ENCODE peak calls at places on chromosomes 2 and 18, in eight cellular contexts. L is endothelial cell of umbilical vein, W is breast epithelium, D is K562, V is transverse colon, U is stomach, H is prostate gland, E is upper lobe of left lung. K is an unnamed sample.

GRCh38 chr2:237182422-237183123 is 96.9 kb downstream of the COPS8 start:
- DNase-seq in L (no peak), W (no peak), D (no peak), V (no peak), U (no peak), H (no peak), E (no peak), K (no peak)

GRCh38 chr18:67590571-67591141 is 74.1 kb upstream of the DSEL start:
- DNase-seq in L (peak), W (no peak), D (no peak), V (no peak), U (no peak), H (no peak), E (no peak), K (no peak)

GRCh38 chr18:11985532-11985931 is 4.2 kb downstream of the IMPA2 start:
- DNase-seq in L (no peak), W (no peak), D (peak), V (no peak), U (no peak), H (no peak), E (no peak), K (no peak)

GRCh38 chr2:159941729-159942128 is 120.7 kb downstream of the PLA2R1 start:
- DNase-seq in L (no peak), W (no peak), D (no peak), V (no peak), U (no peak), H (no peak), E (no peak), K (no peak)

GRCh38 chr2:106197878-106198277 is 3.8 kb upstream of the UXS1 start:
- DNase-seq in L (no peak), W (peak), D (no peak), V (no peak), U (no peak), H (no peak), E (no peak), K (no peak)

GRCh38 chr2:176656055-176656775 is 387.0 kb downstream of the MTX2 start:
- DNase-seq in L (no peak), W (no peak), D (no peak), V (no peak), U (no peak), H (no peak), E (no peak), K (no peak)

GRCh38 chr2:227374158-227374557 is 4.9 kb downstream of the TM4SF20 start:
- DNase-seq in L (no peak), W (no peak), D (no peak), V (no peak), U (no peak), H (no peak), E (no peak), K (no peak)

GRCh38 chr2:64862623-64863022 is 126.6 kb upstream of the SLC1A4 start:
- DNase-seq in L (no peak), W (no peak), D (no peak), V (no peak), U (no peak), H (no peak), E (no peak), K (no peak)

GRCh38 chr2:219298759-219299371 is 10.3 kb downstream of the PTPRN start:
- DNase-seq in L (peak), W (peak), D (peak), V (peak), U (peak), H (peak), E (peak), K (peak)

GRCh38 chr2:226508005-226508404 is 291.6 kb downstream of the IRS1 start:
- DNase-seq in L (no peak), W (no peak), D (no peak), V (no peak), U (no peak), H (no peak), E (no peak), K (no peak)

GRCh38 chr2:150062416-150062815 is 425.1 kb downstream of the RND3 start:
- DNase-seq in L (no peak), W (no peak), D (no peak), V (no peak), U (no peak), H (no peak), E (no peak), K (no peak)

GRCh38 chr2:174176898-174177297 is 71.4 kb downstream of the OLA1 start:
- DNase-seq in L (no peak), W (no peak), D (no peak), V (no peak), U (no peak), H (no peak), E (no peak), K (no peak)

GRCh38 chr2:234850818-234851217 is 101.0 kb upstream of the SH3BP4 start:
- DNase-seq in L (no peak), W (no peak), D (no peak), V (no peak), U (no peak), H (no peak), E (no peak), K (no peak)

GRCh38 chr18:3037423-3037915 is 24.5 kb upstream of the LPIN2 start:
- DNase-seq in L (peak), W (peak), D (peak), V (peak), U (peak), H (peak), E (peak), K (peak)

GRCh38 chr2:154813636-154814035 is 115.1 kb downstream of the KCNJ3 start:
- DNase-seq in L (no peak), W (no peak), D (no peak), V (no peak), U (no peak), H (no peak), E (no peak), K (no peak)

GRCh38 chr18:12342661-12343060 is 34.4 kb downstream of the AFG3L2 start:
- DNase-seq in L (no peak), W (no peak), D (no peak), V (no peak), U (no peak), H (no peak), E (no peak), K (no peak)

GRCh38 chr18:21853020-21853419 is 112.4 kb downstream of the MIB1 start:
- DNase-seq in L (no peak), W (no peak), D (no peak), V (no peak), U (no peak), H (no peak), E (no peak), K (no peak)

GRCh38 chr2:33441235-33441810 is 35.1 kb upstream of the RASGRP3 start:
- DNase-seq in L (peak), W (no peak), D (peak), V (peak), U (no peak), H (no peak), E (peak), K (no peak)

GRCh38 chr2:95234806-95235205 is 27.5 kb downstream of the ZNF892 start:
- DNase-seq in L (no peak), W (no peak), D (no peak), V (no peak), U (no peak), H (no peak), E (no peak), K (no peak)

GRCh38 chr2:203789613-203790012 is 78.0 kb upstream of the CTLA4 start:
- DNase-seq in L (peak), W (no peak), D (no peak), V (no peak), U (no peak), H (no peak), E (no peak), K (no peak)

GRCh38 chr2:200616656-200617055 is 30.8 kb downstream of the AOX1 start:
- DNase-seq in L (no peak), W (no peak), D (no peak), V (no peak), U (no peak), H (no peak), E (no peak), K (no peak)

GRCh38 chr2:200081221-200081620 is 125.8 kb downstream of the MAIP1 start:
- DNase-seq in L (no peak), W (no peak), D (no peak), V (no peak), U (no peak), H (no peak), E (no peak), K (no peak)

GRCh38 chr2:28415715-28416114 is 23.1 kb downstream of the FOSL2 start:
- DNase-seq in L (no peak), W (no peak), D (no peak), V (no peak), U (no peak), H (no peak), E (no peak), K (no peak)

GRCh38 chr2:217662984-217663602 is 339.7 kb downstream of the TNS1 start:
- DNase-seq in L (no peak), W (no peak), D (no peak), V (no peak), U (no peak), H (no peak), E (no peak), K (no peak)
- H3K27ac ChIP-seq in L (no peak), W (no peak), D (no peak), V (no peak), U (no peak), H (no peak), E (no peak), K (no peak)

DNA sequence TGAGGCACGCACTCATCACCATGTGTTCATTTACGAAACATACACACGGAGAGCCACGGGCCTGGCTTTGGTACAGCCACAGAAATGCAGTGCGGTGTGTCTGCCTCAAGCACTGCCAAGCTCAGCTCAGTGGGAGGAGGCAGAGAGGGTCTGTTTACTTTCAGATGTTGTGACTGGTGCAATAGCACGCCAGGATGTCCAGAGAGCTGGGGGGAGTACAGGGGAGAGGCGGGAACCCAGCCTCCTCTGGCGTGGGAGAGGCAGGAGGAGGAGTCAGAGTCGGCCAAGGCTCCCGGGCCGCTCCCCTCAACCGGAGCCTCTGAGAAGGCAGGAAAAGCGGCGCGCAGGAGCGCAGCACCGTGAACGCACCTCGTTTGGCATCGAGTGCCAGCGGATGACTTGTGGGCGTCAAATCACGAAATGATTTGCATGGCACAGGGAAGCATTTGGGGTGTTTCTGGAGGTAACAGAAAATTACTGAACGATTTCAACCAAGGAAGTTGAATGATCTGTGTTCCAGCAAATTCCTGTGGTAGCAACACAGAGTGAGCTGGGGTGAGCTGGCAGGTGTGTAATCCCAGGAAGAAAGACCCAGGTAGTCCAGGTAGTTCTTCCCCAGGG is 143.0 kb downstream of the ZNF516 start:
- DNase-seq in L (no peak), W (peak), D (no peak), V (peak), U (no peak), H (peak), E (peak), K (no peak)
- TF ChIP-seq POLR2AphosphoS5 in L (no peak), W (peak), D (no peak), V (peak), U (peak), H (peak), E (peak), K (no peak)

DNA sequence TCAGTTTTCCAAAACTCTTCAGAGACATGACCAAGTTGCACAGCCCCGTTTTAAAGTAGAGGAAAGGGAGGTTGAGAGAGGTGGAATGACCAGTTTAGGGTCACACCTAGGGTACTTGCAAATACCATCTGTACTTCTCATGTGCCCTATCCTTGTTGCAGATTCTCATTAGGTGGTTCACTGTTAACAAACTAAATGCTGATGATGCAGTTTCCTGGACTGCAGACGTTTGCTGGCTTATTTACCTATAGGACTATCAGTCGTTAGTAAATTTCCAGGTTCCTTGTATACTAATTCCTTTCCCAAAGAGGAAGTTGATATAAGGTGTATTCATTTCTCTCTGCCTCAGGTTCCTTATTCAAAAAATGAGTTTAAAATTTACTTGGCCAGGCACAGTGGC is 1.4 kb downstream of the FARP2 start:
- DNase-seq in L (no peak), W (no peak), D (no peak), V (no peak), U (no peak), H (no peak), E (no peak), K (no peak)
- H3K4me3 ChIP-seq in L (no peak), W (no peak), D (peak), V (no peak), U (peak), H (peak), E (peak), K (no peak)

DNA sequence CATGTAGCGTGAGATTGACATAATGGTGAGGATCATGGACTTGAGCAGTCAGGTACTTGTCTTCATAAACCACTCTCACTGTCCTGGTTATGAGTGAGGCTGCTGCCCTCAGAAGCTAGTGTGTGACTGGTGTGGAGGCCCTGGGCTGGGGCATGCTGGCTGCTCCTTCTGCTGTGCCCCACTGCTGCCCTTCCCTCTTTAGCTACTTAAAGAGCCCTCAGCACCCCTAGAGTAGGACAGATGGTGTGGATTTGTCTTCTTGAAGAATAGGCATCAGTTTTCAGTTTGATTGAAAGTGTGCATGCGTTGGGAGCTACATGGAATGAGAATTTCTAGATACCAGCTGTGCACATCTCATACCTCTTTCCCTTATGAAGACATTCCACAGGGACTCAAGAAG is 15.4 kb downstream of the CPLX4 start:
- DNase-seq in L (no peak), W (no peak), D (no peak), V (no peak), U (no peak), H (no peak), E (no peak), K (no peak)
- H3K27ac ChIP-seq in L (no peak), W (no peak), D (no peak), V (no peak), U (no peak), H (no peak), E (no peak), K (no peak)

GRCh38 chr2:39724828-39725144 is 54.3 kb downstream of the THUMPD2 start:
- DNase-seq in L (no peak), W (no peak), D (no peak), V (no peak), U (no peak), H (peak), E (no peak), K (no peak)

GRCh38 chr2:39723497-39723896 is 55.6 kb downstream of the THUMPD2 start:
- DNase-seq in L (no peak), W (no peak), D (no peak), V (no peak), U (no peak), H (no peak), E (no peak), K (no peak)

GRCh38 chr2:39725401-39725800 is 53.7 kb downstream of the THUMPD2 start:
- DNase-seq in L (no peak), W (peak), D (no peak), V (no peak), U (no peak), H (no peak), E (no peak), K (no peak)

GRCh38 chr2:39728941-39729351 is 50.1 kb downstream of the THUMPD2 start:
- DNase-seq in L (peak), W (peak), D (peak), V (peak), U (peak), H (no peak), E (peak), K (peak)

DNA sequence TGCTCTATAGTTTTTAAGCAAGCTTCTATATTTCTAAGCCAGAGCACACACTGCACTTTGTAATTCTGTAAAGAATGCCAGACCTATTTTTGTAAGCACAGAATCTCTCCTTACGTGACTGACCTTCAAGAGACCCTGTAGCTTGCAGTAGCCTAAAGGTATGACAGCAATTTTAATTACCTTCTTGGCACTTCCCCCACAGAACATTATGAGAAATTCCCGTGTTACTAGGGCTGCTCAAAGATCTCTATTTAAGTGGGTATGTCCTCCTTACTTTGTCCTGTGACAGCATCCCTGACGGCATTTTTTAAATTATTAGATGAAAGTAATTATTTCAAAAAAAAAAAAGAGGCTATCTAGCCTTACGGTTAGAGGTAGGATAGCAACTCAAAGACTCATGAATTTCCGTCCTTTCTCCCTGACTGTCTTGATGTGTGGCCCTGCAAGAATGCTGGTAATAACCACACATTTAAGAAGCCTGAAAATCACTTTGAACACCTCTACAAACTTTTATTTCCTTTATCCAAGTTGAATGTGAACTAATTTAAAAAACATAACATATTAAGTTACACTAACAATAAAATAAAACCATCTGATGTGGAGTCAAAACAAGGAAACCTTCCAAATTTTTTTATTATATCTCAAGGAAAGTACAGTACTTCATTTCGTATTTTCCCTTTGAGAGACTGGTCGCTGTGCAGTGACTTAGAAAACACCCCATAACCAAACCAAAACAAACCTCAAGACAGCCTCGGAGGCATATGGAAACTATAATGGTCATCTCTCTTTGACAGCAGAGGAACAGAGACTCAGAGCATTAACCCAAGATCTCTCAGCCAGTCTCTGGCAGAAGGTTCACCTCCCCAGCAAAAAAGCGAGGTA is 54.9 kb downstream of the THUMPD2 start:
- DNase-seq in L (no peak), W (no peak), D (no peak), V (no peak), U (no peak), H (no peak), E (no peak), K (no peak)
- TF ChIP-seq POLR2AphosphoS5 in L (no peak), W (no peak), D (no peak), V (no peak), U (no peak), H (no peak), E (no peak), K (no peak)

DNA sequence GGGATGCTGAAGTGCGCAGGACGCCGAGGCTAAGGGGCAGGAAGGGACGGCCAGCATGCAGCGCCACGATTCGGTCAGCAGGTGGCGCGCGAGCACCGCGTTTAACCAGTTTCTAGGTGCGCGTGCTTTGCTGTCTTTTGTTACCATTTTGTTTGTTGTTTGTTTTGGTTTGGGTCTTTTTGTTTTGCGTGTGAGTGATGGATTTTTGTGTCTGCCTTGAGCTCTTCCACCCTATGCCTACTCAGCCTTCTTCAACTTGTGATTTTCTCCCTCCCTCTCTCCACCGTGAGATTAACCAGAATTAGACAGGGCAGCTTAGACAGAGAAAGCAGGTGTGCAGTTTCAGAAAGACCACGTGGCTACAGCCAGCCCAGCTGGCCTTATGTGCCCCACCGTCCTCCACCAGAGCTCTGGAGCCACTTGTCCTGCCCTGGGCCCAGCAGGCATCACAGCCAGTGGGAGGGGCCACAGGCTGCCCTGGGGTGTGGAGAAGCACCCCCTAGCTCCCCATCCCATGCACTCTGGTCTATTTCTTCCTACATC is 180.2 kb downstream of the RNF144A start:
- DNase-seq in L (peak), W (peak), D (peak), V (peak), U (peak), H (peak), E (peak), K (peak)
- H3K4me3 ChIP-seq in L (no peak), W (no peak), D (no peak), V (no peak), U (no peak), H (no peak), E (no peak), K (no peak)

GRCh38 chr2:179594268-179595112 is 266.9 kb downstream of the ZNF385B start:
- DNase-seq in L (no peak), W (no peak), D (no peak), V (no peak), U (no peak), H (no peak), E (no peak), K (no peak)
- H3K27ac ChIP-seq in L (no peak), W (no peak), D (no peak), V (no peak), U (no peak), H (no peak), E (no peak), K (no peak)